ENCODE peak calls at places on chromosomes 3 and 15, in six cellular contexts. One of them, this sample, is unnamed.
A peak's percentile ranks its signal among the peaks of the same experiment; 100 is the strongest.

GRCh38 chr3:21524113-21524512 is 226.9 kb downstream of the ZNF385D start:
- DNase-seq in fibroblast of lung: peak; percentile 42
- DNase-seq in astrocyte of the cerebellum: no peak
- DNase-seq in breast epithelium: no peak
- DNase-seq in RWPE1: no peak
- DNase-seq in heart right ventricle: no peak
- DNase-seq in this sample: no peak

GRCh38 chr3:194305356-194306108 is 45.6 kb downstream of the CPN2 start:
- DNase-seq in fibroblast of lung: no peak
- DNase-seq in astrocyte of the cerebellum: no peak
- DNase-seq in breast epithelium: no peak
- DNase-seq in RWPE1: no peak
- DNase-seq in heart right ventricle: no peak
- DNase-seq in this sample: no peak

GRCh38 chr15:70180186-70180875 is 82.6 kb upstream of the TLE3 start:
- DNase-seq in fibroblast of lung: no peak
- DNase-seq in astrocyte of the cerebellum: no peak
- DNase-seq in breast epithelium: no peak
- DNase-seq in RWPE1: no peak
- DNase-seq in heart right ventricle: no peak
- DNase-seq in this sample: no peak

GRCh38 chr3:195790891-195791290 is 20.8 kb downstream of the MUC4 start:
- DNase-seq in fibroblast of lung: no peak
- DNase-seq in astrocyte of the cerebellum: no peak
- DNase-seq in breast epithelium: no peak
- DNase-seq in RWPE1: no peak
- DNase-seq in heart right ventricle: no peak
- DNase-seq in this sample: no peak

GRCh38 chr15:99566157-99566900 is 545 bp downstream of the MEF2A start:
- DNase-seq in fibroblast of lung: peak; percentile 11
- DNase-seq in astrocyte of the cerebellum: no peak
- DNase-seq in breast epithelium: no peak
- DNase-seq in RWPE1: peak; percentile 21
- DNase-seq in heart right ventricle: peak; percentile 26
- DNase-seq in this sample: peak; percentile 55

GRCh38 chr15:83178387-83178786 is 29.2 kb downstream of the HDGFL3 start:
- DNase-seq in fibroblast of lung: no peak
- DNase-seq in astrocyte of the cerebellum: no peak
- DNase-seq in breast epithelium: no peak
- DNase-seq in RWPE1: no peak
- DNase-seq in heart right ventricle: no peak
- DNase-seq in this sample: no peak

GRCh38 chr3:123076496-123077418 is 9.9 kb downstream of the PDIA5 start:
- DNase-seq in fibroblast of lung: no peak
- DNase-seq in astrocyte of the cerebellum: no peak
- DNase-seq in breast epithelium: peak; percentile 37
- DNase-seq in RWPE1: no peak
- DNase-seq in heart right ventricle: peak; percentile 65
- DNase-seq in this sample: no peak

GRCh38 chr3:131081224-131081623 is 54.5 kb downstream of the NEK11 start:
- DNase-seq in fibroblast of lung: peak; percentile 45
- DNase-seq in astrocyte of the cerebellum: peak; percentile 46
- DNase-seq in breast epithelium: no peak
- DNase-seq in RWPE1: no peak
- DNase-seq in heart right ventricle: no peak
- DNase-seq in this sample: no peak

GRCh38 chr3:160498202-160498601 is 48.6 kb upstream of the TRIM59 start:
- DNase-seq in fibroblast of lung: no peak
- DNase-seq in astrocyte of the cerebellum: no peak
- DNase-seq in breast epithelium: no peak
- DNase-seq in RWPE1: no peak
- DNase-seq in heart right ventricle: no peak
- DNase-seq in this sample: no peak

GRCh38 chr3:197811343-197811742 is 20.3 kb downstream of the LRCH3 start:
- DNase-seq in fibroblast of lung: peak; percentile 85
- DNase-seq in astrocyte of the cerebellum: no peak
- DNase-seq in breast epithelium: peak; percentile 76
- DNase-seq in RWPE1: no peak
- DNase-seq in heart right ventricle: no peak
- DNase-seq in this sample: no peak

GRCh38 chr3:141266797-141267555 is 35.4 kb downstream of the PXYLP1 start:
- DNase-seq in fibroblast of lung: no peak
- DNase-seq in astrocyte of the cerebellum: no peak
- DNase-seq in breast epithelium: no peak
- DNase-seq in RWPE1: no peak
- DNase-seq in heart right ventricle: no peak
- DNase-seq in this sample: no peak

GRCh38 chr15:39874890-39875549 is 45.0 kb downstream of the GPR176 start:
- DNase-seq in fibroblast of lung: peak; percentile 19
- DNase-seq in astrocyte of the cerebellum: no peak
- DNase-seq in breast epithelium: no peak
- DNase-seq in RWPE1: peak; percentile 39
- DNase-seq in heart right ventricle: no peak
- DNase-seq in this sample: no peak

GRCh38 chr15:57218826-57219576 is 157.3 kb upstream of the CGNL1 start:
- DNase-seq in fibroblast of lung: peak; percentile 98
- DNase-seq in astrocyte of the cerebellum: peak; percentile 95
- DNase-seq in breast epithelium: no peak
- DNase-seq in RWPE1: no peak
- DNase-seq in heart right ventricle: no peak
- DNase-seq in this sample: no peak

GRCh38 chr3:57017481-57017880 is 43.0 kb upstream of the SPATA12 start:
- DNase-seq in fibroblast of lung: peak; percentile 36
- DNase-seq in astrocyte of the cerebellum: no peak
- DNase-seq in breast epithelium: no peak
- DNase-seq in RWPE1: no peak
- DNase-seq in heart right ventricle: no peak
- DNase-seq in this sample: no peak

GRCh38 chr3:129597087-129597791 is 9.2 kb downstream of the PLXND1 start:
- DNase-seq in fibroblast of lung: peak; percentile 70
- DNase-seq in astrocyte of the cerebellum: peak; percentile 37
- DNase-seq in breast epithelium: no peak
- DNase-seq in RWPE1: no peak
- DNase-seq in heart right ventricle: no peak
- DNase-seq in this sample: no peak

GRCh38 chr3:142165194-142165593 is 15.8 kb upstream of the TFDP2 start:
- DNase-seq in fibroblast of lung: peak; percentile 21
- DNase-seq in astrocyte of the cerebellum: no peak
- DNase-seq in breast epithelium: no peak
- DNase-seq in RWPE1: no peak
- DNase-seq in heart right ventricle: no peak
- DNase-seq in this sample: no peak

GRCh38 chr15:96462768-96463167 is 132.3 kb downstream of the NR2F2 start:
- DNase-seq in fibroblast of lung: no peak
- DNase-seq in astrocyte of the cerebellum: no peak
- DNase-seq in breast epithelium: no peak
- DNase-seq in RWPE1: no peak
- DNase-seq in heart right ventricle: no peak
- DNase-seq in this sample: no peak

GRCh38 chr3:141092663-141093062 is 41.5 kb downstream of the SPSB4 start:
- DNase-seq in fibroblast of lung: no peak
- DNase-seq in astrocyte of the cerebellum: no peak
- DNase-seq in breast epithelium: no peak
- DNase-seq in RWPE1: no peak
- DNase-seq in heart right ventricle: no peak
- DNase-seq in this sample: no peak

GRCh38 chr15:88526247-88526879 is 20.1 kb downstream of the DET1 start:
- DNase-seq in fibroblast of lung: no peak
- DNase-seq in astrocyte of the cerebellum: no peak
- DNase-seq in breast epithelium: no peak
- DNase-seq in RWPE1: no peak
- DNase-seq in heart right ventricle: no peak
- DNase-seq in this sample: no peak

GRCh38 chr3:143786229-143787199 is 61.8 kb downstream of the SLC9A9 start:
- DNase-seq in fibroblast of lung: peak; percentile 51
- DNase-seq in astrocyte of the cerebellum: no peak
- DNase-seq in breast epithelium: peak; percentile 20
- DNase-seq in RWPE1: no peak
- DNase-seq in heart right ventricle: peak; percentile 24
- DNase-seq in this sample: no peak

GRCh38 chr15:90205050-90205848 is 4.1 kb downstream of the SEMA4B start:
- DNase-seq in fibroblast of lung: no peak
- DNase-seq in astrocyte of the cerebellum: no peak
- DNase-seq in breast epithelium: no peak
- DNase-seq in RWPE1: no peak
- DNase-seq in heart right ventricle: no peak
- DNase-seq in this sample: no peak

GRCh38 chr3:52817221-52817620 is 13.3 kb downstream of the ITIH4 start:
- DNase-seq in fibroblast of lung: no peak
- DNase-seq in astrocyte of the cerebellum: no peak
- DNase-seq in breast epithelium: no peak
- DNase-seq in RWPE1: no peak
- DNase-seq in heart right ventricle: no peak
- DNase-seq in this sample: no peak

GRCh38 chr3:171256445-171257250 is 203.6 kb downstream of the TNIK start:
- DNase-seq in fibroblast of lung: peak; percentile 29
- DNase-seq in astrocyte of the cerebellum: no peak
- DNase-seq in breast epithelium: no peak
- DNase-seq in RWPE1: no peak
- DNase-seq in heart right ventricle: no peak
- DNase-seq in this sample: no peak

GRCh38 chr3:88542916-88543315 is 393.2 kb downstream of the C3orf38 start:
- DNase-seq in fibroblast of lung: no peak
- DNase-seq in astrocyte of the cerebellum: no peak
- DNase-seq in breast epithelium: no peak
- DNase-seq in RWPE1: no peak
- DNase-seq in heart right ventricle: no peak
- DNase-seq in this sample: no peak

GRCh38 chr3:126731044-126731443 is 27.0 kb downstream of the CHCHD6 start:
- DNase-seq in fibroblast of lung: no peak
- DNase-seq in astrocyte of the cerebellum: no peak
- DNase-seq in breast epithelium: no peak
- DNase-seq in RWPE1: no peak
- DNase-seq in heart right ventricle: no peak
- DNase-seq in this sample: no peak

GRCh38 chr3:13547591-13548371 is 1.1 kb upstream of the FBLN2 start:
- DNase-seq in fibroblast of lung: no peak
- DNase-seq in astrocyte of the cerebellum: no peak
- DNase-seq in breast epithelium: no peak
- DNase-seq in RWPE1: peak; percentile 73
- DNase-seq in heart right ventricle: no peak
- DNase-seq in this sample: no peak

GRCh38 chr15:56732135-56732880 is 1.0 kb downstream of the ZNF280D start:
- DNase-seq in fibroblast of lung: peak; percentile 87
- DNase-seq in astrocyte of the cerebellum: peak; percentile 54
- DNase-seq in breast epithelium: no peak
- DNase-seq in RWPE1: peak; percentile 8
- DNase-seq in heart right ventricle: no peak
- DNase-seq in this sample: no peak

GRCh38 chr3:125292015-125292414 is 79.5 kb upstream of the SLC12A8 start:
- DNase-seq in fibroblast of lung: peak; percentile 11
- DNase-seq in astrocyte of the cerebellum: no peak
- DNase-seq in breast epithelium: no peak
- DNase-seq in RWPE1: no peak
- DNase-seq in heart right ventricle: no peak
- DNase-seq in this sample: no peak

GRCh38 chr15:39404767-39405173 is 176.1 kb upstream of the THBS1 start:
- DNase-seq in fibroblast of lung: peak; percentile 86
- DNase-seq in astrocyte of the cerebellum: peak; percentile 5
- DNase-seq in breast epithelium: peak; percentile 57
- DNase-seq in RWPE1: peak; percentile 87
- DNase-seq in heart right ventricle: no peak
- DNase-seq in this sample: no peak

GRCh38 chr3:50205719-50206276 is 727 bp downstream of the SLC38A3 start:
- DNase-seq in fibroblast of lung: peak; percentile 27
- DNase-seq in astrocyte of the cerebellum: no peak
- DNase-seq in breast epithelium: peak; percentile 36
- DNase-seq in RWPE1: no peak
- DNase-seq in heart right ventricle: peak; percentile 50
- DNase-seq in this sample: peak; percentile 32

GRCh38 chr3:132629928-132630327 is 29.7 kb downstream of the ACAD11 start:
- DNase-seq in fibroblast of lung: peak; percentile 81
- DNase-seq in astrocyte of the cerebellum: peak; percentile 24
- DNase-seq in breast epithelium: no peak
- DNase-seq in RWPE1: peak; percentile 61
- DNase-seq in heart right ventricle: no peak
- DNase-seq in this sample: no peak

GRCh38 chr3:34216713-34217346 is 418.4 kb downstream of the PDCD6IP start:
- DNase-seq in fibroblast of lung: no peak
- DNase-seq in astrocyte of the cerebellum: no peak
- DNase-seq in breast epithelium: no peak
- DNase-seq in RWPE1: no peak
- DNase-seq in heart right ventricle: no peak
- DNase-seq in this sample: no peak

GRCh38 chr3:98786364-98786930 is 23.3 kb downstream of the ST3GAL6 start:
- DNase-seq in fibroblast of lung: peak; percentile 48
- DNase-seq in astrocyte of the cerebellum: no peak
- DNase-seq in breast epithelium: no peak
- DNase-seq in RWPE1: no peak
- DNase-seq in heart right ventricle: no peak
- DNase-seq in this sample: no peak

DNA sequence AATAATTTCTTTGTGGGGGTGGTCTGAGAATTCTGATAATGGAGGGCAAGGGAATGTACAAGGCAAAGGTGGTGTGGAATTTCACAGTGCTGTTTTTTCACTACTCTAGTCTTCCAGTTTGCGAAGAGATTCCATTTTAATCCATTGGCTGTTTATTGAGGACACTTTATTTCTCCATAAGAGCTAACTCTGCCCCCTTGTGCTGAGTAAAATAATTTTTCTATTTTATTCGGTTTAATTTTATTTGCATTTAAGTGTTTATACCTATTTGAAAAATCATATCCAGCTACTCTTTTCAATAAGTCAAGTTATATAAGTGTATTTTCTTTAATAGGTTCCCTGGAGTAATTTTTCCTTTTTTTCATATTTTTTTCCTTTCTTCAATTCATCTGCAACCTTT is 840.1 kb downstream of the TUSC7 start:
- DNase-seq in fibroblast of lung: no peak
- DNase-seq in astrocyte of the cerebellum: no peak
- DNase-seq in breast epithelium: no peak
- DNase-seq in RWPE1: no peak
- DNase-seq in heart right ventricle: no peak
- DNase-seq in this sample: no peak
- TF ChIP-seq CTCF in fibroblast of lung: no peak
- TF ChIP-seq CTCF in astrocyte of the cerebellum: no peak
- TF ChIP-seq CTCF in breast epithelium: no peak
- TF ChIP-seq CTCF in RWPE1: no peak
- TF ChIP-seq CTCF in heart right ventricle: no peak
- TF ChIP-seq CTCF in this sample: no peak

GRCh38 chr3:185215873-185216586 is 37.8 kb downstream of the EHHADH start:
- DNase-seq in fibroblast of lung: no peak
- DNase-seq in astrocyte of the cerebellum: no peak
- DNase-seq in breast epithelium: no peak
- DNase-seq in RWPE1: peak; percentile 30
- DNase-seq in heart right ventricle: no peak
- DNase-seq in this sample: no peak
- TF ChIP-seq CTCF in fibroblast of lung: peak; percentile 33
- TF ChIP-seq CTCF in astrocyte of the cerebellum: peak; percentile 49
- TF ChIP-seq CTCF in breast epithelium: peak; percentile 32
- TF ChIP-seq CTCF in RWPE1: peak; percentile 73
- TF ChIP-seq CTCF in heart right ventricle: peak; percentile 54
- TF ChIP-seq CTCF in this sample: no peak

GRCh38 chr3:182284793-182285192 is 508.5 kb upstream of the ATP11B start:
- DNase-seq in fibroblast of lung: no peak
- DNase-seq in astrocyte of the cerebellum: no peak
- DNase-seq in breast epithelium: no peak
- DNase-seq in RWPE1: no peak
- DNase-seq in heart right ventricle: no peak
- DNase-seq in this sample: no peak
- TF ChIP-seq CTCF in fibroblast of lung: no peak
- TF ChIP-seq CTCF in astrocyte of the cerebellum: no peak
- TF ChIP-seq CTCF in breast epithelium: no peak
- TF ChIP-seq CTCF in RWPE1: no peak
- TF ChIP-seq CTCF in heart right ventricle: no peak
- TF ChIP-seq CTCF in this sample: no peak

GRCh38 chr3:19688767-19689166 is 245.2 kb downstream of the EFHB start:
- DNase-seq in fibroblast of lung: no peak
- DNase-seq in astrocyte of the cerebellum: no peak
- DNase-seq in breast epithelium: no peak
- DNase-seq in RWPE1: no peak
- DNase-seq in heart right ventricle: no peak
- DNase-seq in this sample: no peak
- TF ChIP-seq CTCF in fibroblast of lung: no peak
- TF ChIP-seq CTCF in astrocyte of the cerebellum: no peak
- TF ChIP-seq CTCF in breast epithelium: no peak
- TF ChIP-seq CTCF in RWPE1: no peak
- TF ChIP-seq CTCF in heart right ventricle: no peak
- TF ChIP-seq CTCF in this sample: no peak